ENCODE peak calls at places on chromosomes 5 and 9, in nine cellular contexts. U is Caco-2; H is omental fat pad; A is PC-3; R is fibroblast of lung; W is cardiac muscle cell; B is foreskin fibroblast; G is CD4-positive, alpha-beta T cell; T is heart left ventricle. O is an unnamed sample.

GRCh38 chr5:179275941-179276837 is 69.1 kb downstream of the ADAMTS2 start:
- DNase-seq in H (peak), A (no peak), U (no peak), W (peak), G (no peak), B (peak), R (peak), T (peak), O (peak)

GRCh38 chr5:78633710-78634109 is 14.9 kb downstream of the LHFPL2 start:
- DNase-seq in A (peak), W (peak), B (peak), T (no peak), H (no peak), R (peak), U (no peak), G (no peak), O (peak)

GRCh38 chr5:153573326-153574033 is 83.0 kb downstream of the GRIA1 start:
- DNase-seq in B (no peak), G (no peak), W (no peak), T (no peak), R (no peak), H (no peak), A (no peak), U (no peak), O (no peak)

GRCh38 chr9:136138566-136138965 is 19.9 kb upstream of the TMEM250 start:
- DNase-seq in B (no peak), G (no peak), W (peak), R (peak), H (no peak), U (peak), T (no peak), A (peak), O (no peak)

GRCh38 chr9:98034593-98035546 is 21.7 kb upstream of the NANS start:
- DNase-seq in A (peak), W (peak), B (peak), G (peak), T (peak), U (peak), H (peak), R (peak), O (peak)

GRCh38 chr5:79736528-79737514 is 47.2 kb downstream of the CMYA5 start:
- DNase-seq in U (no peak), T (no peak), G (no peak), A (no peak), R (no peak), B (no peak), H (no peak), W (no peak), O (no peak)

GRCh38 chr5:137734962-137735530 is 843 bp downstream of the KLHL3 start:
- DNase-seq in R (peak), G (peak), A (peak), H (no peak), W (peak), U (no peak), B (peak), T (peak), O (peak)

GRCh38 chr9:69785757-69786156 is 25.9 kb upstream of the PTAR1 start:
- DNase-seq in H (no peak), U (peak), G (no peak), T (no peak), A (peak), W (peak), B (peak), R (peak), O (peak)

GRCh38 chr9:133991964-133992779 is at the start of gene VAV2:
- DNase-seq in W (peak), T (peak), H (no peak), G (peak), A (peak), R (peak), B (peak), U (peak), O (peak)

GRCh38 chr9:133199648-133200321 is 9.3 kb downstream of the OBP2B start:
- DNase-seq in A (no peak), G (no peak), H (no peak), R (no peak), U (no peak), T (peak), B (no peak), W (no peak), O (peak)

GRCh38 chr9:128203024-128203841 is at the start of gene DNM1:
- DNase-seq in H (no peak), B (peak), R (peak), U (peak), G (peak), W (peak), A (peak), T (no peak), O (peak)

GRCh38 chr5:151405334-151405872 is 42.0 kb upstream of the SLC36A1 start:
- DNase-seq in W (no peak), U (no peak), G (no peak), B (no peak), A (no peak), T (no peak), H (no peak), R (no peak), O (no peak)

GRCh38 chr9:80093695-80094094 is 521.9 kb downstream of the TLE4 start:
- DNase-seq in U (no peak), H (no peak), B (no peak), W (no peak), T (no peak), A (no peak), R (no peak), G (no peak), O (no peak)
- TF ChIP-seq CTCF in U (no peak), H (no peak), B (no peak), W (no peak), T (no peak), A (no peak), R (no peak), G (no peak), O (no peak)

DNA sequence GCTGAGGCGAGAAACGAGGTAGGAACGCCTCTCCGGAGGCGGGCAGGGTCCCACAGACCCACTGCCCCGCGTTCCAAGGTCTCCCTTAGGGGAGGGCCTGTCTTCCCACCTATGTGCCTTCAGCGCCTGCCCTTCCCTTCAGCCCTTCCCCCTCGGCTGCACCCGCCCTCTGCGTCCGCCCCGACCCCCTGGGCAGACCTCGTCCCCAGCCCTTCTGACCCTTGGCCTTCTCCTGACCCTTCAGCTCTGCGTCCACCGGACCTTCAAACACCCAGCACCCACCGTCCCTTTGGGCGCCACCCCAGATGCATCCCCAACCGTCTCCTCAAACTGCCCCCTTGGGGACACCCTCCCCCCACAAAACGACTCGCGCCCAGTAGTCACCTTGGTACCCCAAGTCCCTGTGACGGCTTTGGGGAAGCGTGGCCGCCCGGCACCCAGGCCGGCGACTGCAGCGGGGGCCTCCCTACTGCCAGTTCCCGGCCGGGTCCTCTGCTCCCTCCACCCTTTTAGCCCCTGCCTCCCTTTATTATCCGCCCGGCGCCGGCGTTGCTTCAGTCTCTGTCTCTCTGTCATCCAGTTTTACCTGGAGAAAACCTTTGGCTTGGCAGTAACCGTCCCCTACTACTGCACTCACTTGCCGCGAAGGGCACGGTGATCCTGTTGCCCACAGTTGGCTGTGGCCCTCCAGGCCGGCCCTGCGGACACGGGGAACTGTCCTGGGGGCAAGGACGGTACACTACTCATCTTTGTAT is 421 bp downstream of the RUSC2 start:
- DNase-seq in U (peak), T (peak), W (no peak), R (no peak), G (no peak), H (no peak), B (peak), A (no peak), O (no peak)
- TF ChIP-seq CTCF in U (no peak), T (no peak), W (no peak), R (peak), G (no peak), H (no peak), B (no peak), A (no peak), O (peak)

GRCh38 chr9:5832543-5833529 is at the start of gene ERMP1:
- DNase-seq in R (peak), H (peak), A (peak), T (peak), W (peak), B (peak), U (peak), G (peak), O (peak)
- TF ChIP-seq CTCF in R (peak), H (no peak), A (peak), T (peak), W (peak), B (peak), U (peak), G (peak), O (peak)

GRCh38 chr5:123098767-123099513 is 9.9 kb downstream of the PRDM6 start:
- DNase-seq in U (no peak), R (peak), B (peak), G (no peak), W (peak), T (no peak), H (no peak), A (no peak), O (no peak)

GRCh38 chr5:123099514-123100151 is 10.6 kb downstream of the PRDM6 start:
- DNase-seq in R (peak), T (no peak), B (peak), W (no peak), G (no peak), A (no peak), H (no peak), U (peak), O (no peak)

GRCh38 chr5:123095694-123096120 is 6.7 kb downstream of the PRDM6 start:
- DNase-seq in A (no peak), W (no peak), U (no peak), R (no peak), G (no peak), T (no peak), B (no peak), H (no peak), O (no peak)

GRCh38 chr5:123097483-123097870 is 8.4 kb downstream of the PRDM6 start:
- DNase-seq in W (no peak), U (no peak), B (no peak), G (no peak), H (no peak), T (no peak), R (no peak), A (no peak), O (no peak)

GRCh38 chr5:123097871-123098735 is 9.1 kb downstream of the PRDM6 start:
- DNase-seq in B (no peak), R (no peak), A (no peak), T (no peak), H (no peak), G (no peak), U (no peak), W (no peak), O (no peak)
- TF ChIP-seq CTCF in B (no peak), R (no peak), A (no peak), T (no peak), H (no peak), G (no peak), U (no peak), W (no peak), O (no peak)

DNA sequence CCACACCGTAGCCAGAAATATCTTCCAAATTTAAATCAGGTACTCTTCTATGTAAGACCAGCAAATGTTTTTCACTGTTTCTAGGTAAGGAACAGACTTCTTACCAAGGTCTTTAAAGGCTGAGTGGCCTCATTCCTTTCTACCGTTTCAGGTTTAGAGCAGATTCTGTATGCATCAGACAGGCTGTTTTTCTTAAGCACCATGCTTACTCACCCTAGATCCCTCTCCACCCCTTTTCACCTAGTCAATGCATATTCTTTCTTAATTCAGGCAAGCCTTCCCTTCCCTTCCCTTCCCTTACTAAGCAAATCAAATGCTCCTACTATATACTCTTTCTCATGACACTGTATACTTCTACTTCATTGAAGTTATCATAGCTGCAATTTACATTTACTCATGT is 70.7 kb downstream of the RFX3 start:
- DNase-seq in R (no peak), A (no peak), G (no peak), H (no peak), W (no peak), T (no peak), U (no peak), B (no peak), O (no peak)
- TF ChIP-seq CTCF in R (no peak), A (no peak), G (no peak), H (no peak), W (no peak), T (no peak), U (no peak), B (no peak), O (no peak)

DNA sequence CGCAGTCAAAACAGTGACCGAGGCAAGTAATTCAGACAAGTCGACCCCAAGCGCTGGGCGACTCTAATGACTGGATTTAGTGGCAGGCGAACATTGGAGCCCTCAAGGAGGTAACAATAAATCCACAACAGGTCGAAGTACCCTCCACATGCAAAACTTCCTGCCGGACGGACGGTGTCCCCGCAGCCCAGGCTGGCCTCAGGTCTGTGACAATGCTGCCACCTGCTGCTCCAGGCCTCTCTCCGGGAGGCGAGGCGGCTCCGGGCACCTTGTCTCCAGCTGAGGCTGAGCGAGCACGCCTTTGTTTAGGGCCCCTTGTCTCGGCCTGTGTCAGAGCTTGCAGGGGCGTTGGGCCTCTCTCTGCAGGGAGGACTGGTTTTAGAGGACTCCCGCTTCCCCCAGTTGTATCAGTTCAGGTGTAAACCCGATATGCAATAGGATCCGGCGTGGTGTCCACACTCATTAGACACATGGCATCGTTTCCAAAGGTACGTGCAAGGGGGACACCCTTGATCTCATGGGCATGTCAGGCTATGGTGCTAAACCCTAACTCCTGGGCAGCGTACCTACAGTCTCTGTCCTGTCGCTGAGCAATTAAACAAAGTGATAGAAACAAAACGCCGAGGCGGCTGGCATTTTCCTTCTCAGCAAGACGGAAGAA is 628.0 kb upstream of the ADAMTS16 start:
- DNase-seq in R (peak), W (no peak), U (peak), T (peak), H (no peak), G (no peak), B (no peak), A (peak), O (peak)
- TF ChIP-seq CTCF in R (no peak), W (no peak), U (peak), T (no peak), H (no peak), G (no peak), B (no peak), A (peak), O (peak)

DNA sequence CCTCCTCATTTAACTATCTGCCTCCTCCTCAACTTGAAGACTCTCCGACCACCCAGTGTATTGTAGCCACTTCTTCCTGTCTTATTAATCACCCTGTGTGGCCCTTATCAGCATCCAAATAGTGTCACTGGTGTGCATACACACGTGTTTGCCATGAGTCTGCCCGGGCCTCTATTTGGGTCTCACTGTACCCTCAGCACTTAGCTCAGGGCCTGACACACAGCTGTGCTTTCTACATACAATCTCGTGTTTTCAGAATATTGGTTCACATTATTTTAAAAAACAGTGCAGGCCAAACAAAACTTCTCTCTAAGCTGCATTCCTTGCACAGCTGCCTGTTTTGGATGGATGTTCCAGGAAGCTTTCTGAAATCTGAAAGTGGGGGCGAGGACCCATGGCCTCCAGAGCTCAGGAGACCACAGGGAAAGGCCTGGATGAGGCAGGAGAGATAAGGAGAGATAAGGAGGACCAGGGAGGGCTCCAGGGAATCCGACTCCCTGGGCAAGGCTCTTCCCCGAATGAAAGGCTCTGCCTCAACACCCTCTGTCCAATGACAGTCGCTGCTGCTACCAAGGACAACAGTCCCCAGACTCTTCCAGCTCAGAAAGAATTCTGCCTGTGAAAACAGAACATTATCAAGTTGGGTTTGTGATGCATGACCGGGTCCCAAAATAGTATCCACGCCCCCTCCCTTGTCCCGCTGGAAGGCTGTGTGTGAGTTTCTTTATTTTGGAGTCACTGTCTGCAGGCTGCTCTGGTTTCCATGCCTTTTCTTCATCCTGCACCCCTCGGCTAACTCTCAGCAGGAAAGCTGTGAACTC is 255.6 kb downstream of the NSG2 start:
- DNase-seq in G (no peak), U (no peak), A (no peak), R (peak), W (no peak), T (no peak), H (no peak), B (no peak), O (no peak)
- TF ChIP-seq CTCF in G (no peak), U (no peak), A (no peak), R (no peak), W (no peak), T (no peak), H (no peak), B (no peak), O (no peak)

O was measured in AG10803.